ENCODE peak calls at places on chromosomes 16 and 17, in five cellular contexts. D is activated CD4-positive, alpha-beta T cell treated with anti-CD3 and anti-CD28 coated beads, Interleukin-2, amount 10 ng/mL, durations not matched to agents 7 days and 5 days; O is posterior cingulate gyrus; H is adipocyte; P is CD8-positive, alpha-beta memory T cell. J is an unnamed sample.

GRCh38 chr17:60989846-60990245 is 312.2 kb downstream of the BCAS3 start:
- DNase-seq in D (no peak), O (no peak), H (no peak), P (no peak), J (no peak)

GRCh38 chr17:5203908-5204294 is 12.2 kb upstream of the ZNF594 start:
- DNase-seq in D (no peak), O (no peak), H (peak; percentile 48), P (no peak), J (no peak)

GRCh38 chr17:57085448-57086068 is 512 bp downstream of the AKAP1 start:
- DNase-seq in D (peak; percentile 62), O (peak; percentile 87), H (peak; percentile 81), P (peak; percentile 50), J (no peak)

GRCh38 chr17:3828151-3828851 is 17.7 kb downstream of the NCBP3 start:
- DNase-seq in D (no peak), O (no peak), H (peak; percentile 33), P (no peak), J (no peak)

GRCh38 chr17:2194778-2195417 is 108.7 kb downstream of the SMG6 start:
- DNase-seq in D (no peak), O (no peak), H (no peak), P (no peak), J (no peak)

GRCh38 chr17:74981979-74982662 is 5.3 kb upstream of the CDR2L start:
- DNase-seq in D (peak; percentile 83), O (peak; percentile 96), H (peak; percentile 76), P (peak; percentile 75), J (peak; percentile 71)

GRCh38 chr17:78532922-78533640 is 44.1 kb downstream of the DNAH17 start:
- DNase-seq in D (no peak), O (no peak), H (no peak), P (no peak), J (no peak)

GRCh38 chr16:74578838-74579237 is 28.1 kb downstream of the GLG1 start:
- DNase-seq in D (no peak), O (no peak), H (no peak), P (no peak), J (no peak)

GRCh38 chr17:76893623-76894358 is 25.6 kb downstream of the MGAT5B start:
- DNase-seq in D (no peak), O (peak; percentile 79), H (no peak), P (no peak), J (no peak)

J was measured in naive B cell.